ENCODE peak calls at places on chromosomes 11 and 22, in six cellular contexts. D is fibroblast of pulmonary artery, A is transverse colon, J is GM13976, U is lower lobe of right lung, H is mesothelial cell of epicardium. E is an unnamed sample.

GRCh38 chr11:76445122-76446084 is 585 bp downstream of the EMSY start:
- DNase-seq in D (peak), A (peak), J (peak), U (peak), H (peak), E (no peak)

GRCh38 chr22:36510966-36511881 is 4.4 kb upstream of the FOXRED2 start:
- DNase-seq in D (peak), A (peak), J (no peak), U (no peak), H (no peak), E (no peak)

GRCh38 chr22:32531955-32532818 is 57.6 kb downstream of the FBXO7 start:
- DNase-seq in D (peak), A (peak), J (no peak), U (peak), H (no peak), E (no peak)

GRCh38 chr11:57131080-57131790 is 50.5 kb upstream of the LRRC55 start:
- DNase-seq in D (peak), A (peak), J (no peak), U (no peak), H (no peak), E (no peak)

GRCh38 chr11:88188251-88189030 is 13.2 kb upstream of the RAB38 start:
- DNase-seq in D (peak), A (no peak), J (no peak), U (no peak), H (peak), E (no peak)

GRCh38 chr11:73565804-73566203 is 32.1 kb downstream of the FAM168A start:
- DNase-seq in D (no peak), A (no peak), J (no peak), U (no peak), H (no peak), E (no peak)

GRCh38 chr11:18692941-18693760 is 5.4 kb upstream of the TMEM86A start:
- DNase-seq in D (no peak), A (no peak), J (no peak), U (no peak), H (no peak), E (no peak)

GRCh38 chr11:20131744-20132666 is 28.3 kb downstream of the DBX1 start:
- DNase-seq in D (peak), A (peak), J (peak), U (peak), H (no peak), E (no peak)

GRCh38 chr11:129937592-129938238 is 42.3 kb upstream of the NFRKB start:
- DNase-seq in D (no peak), A (no peak), J (no peak), U (no peak), H (no peak), E (no peak)

GRCh38 chr22:33544707-33545106 is 375.6 kb downstream of the LARGE1 start:
- DNase-seq in D (peak), A (no peak), J (no peak), U (no peak), H (no peak), E (no peak)

GRCh38 chr11:32312206-32312817 is 123.0 kb downstream of the WT1 start:
- DNase-seq in D (peak), A (no peak), J (no peak), U (no peak), H (no peak), E (no peak)

GRCh38 chr22:39123811-39124668 is 27.0 kb downstream of the APOBEC3H start:
- DNase-seq in D (no peak), A (no peak), J (peak), U (no peak), H (no peak), E (no peak)

GRCh38 chr11:86672007-86672621 is at the start of gene ME3:
- DNase-seq in D (peak), A (peak), J (no peak), U (peak), H (peak), E (no peak)

GRCh38 chr11:64711138-64711943 is 11.7 kb downstream of the NRXN2 start:
- DNase-seq in D (no peak), A (no peak), J (no peak), U (no peak), H (no peak), E (no peak)

GRCh38 chr11:2713069-2713468 is 13.3 kb upstream of the KCNQ1OT1 start:
- DNase-seq in D (no peak), A (no peak), J (no peak), U (no peak), H (no peak), E (no peak)

GRCh38 chr22:49929553-49929979 is 11.1 kb downstream of the CRELD2 start:
- DNase-seq in D (peak), A (peak), J (peak), U (peak), H (peak), E (peak)

GRCh38 chr22:37661160-37661924 is 2.8 kb downstream of the PDXP start:
- DNase-seq in D (peak), A (no peak), J (no peak), U (no peak), H (no peak), E (no peak)
- TF ChIP-seq CTCF in D (peak), A (no peak), J (peak), U (peak), H (no peak), E (peak)

DNA sequence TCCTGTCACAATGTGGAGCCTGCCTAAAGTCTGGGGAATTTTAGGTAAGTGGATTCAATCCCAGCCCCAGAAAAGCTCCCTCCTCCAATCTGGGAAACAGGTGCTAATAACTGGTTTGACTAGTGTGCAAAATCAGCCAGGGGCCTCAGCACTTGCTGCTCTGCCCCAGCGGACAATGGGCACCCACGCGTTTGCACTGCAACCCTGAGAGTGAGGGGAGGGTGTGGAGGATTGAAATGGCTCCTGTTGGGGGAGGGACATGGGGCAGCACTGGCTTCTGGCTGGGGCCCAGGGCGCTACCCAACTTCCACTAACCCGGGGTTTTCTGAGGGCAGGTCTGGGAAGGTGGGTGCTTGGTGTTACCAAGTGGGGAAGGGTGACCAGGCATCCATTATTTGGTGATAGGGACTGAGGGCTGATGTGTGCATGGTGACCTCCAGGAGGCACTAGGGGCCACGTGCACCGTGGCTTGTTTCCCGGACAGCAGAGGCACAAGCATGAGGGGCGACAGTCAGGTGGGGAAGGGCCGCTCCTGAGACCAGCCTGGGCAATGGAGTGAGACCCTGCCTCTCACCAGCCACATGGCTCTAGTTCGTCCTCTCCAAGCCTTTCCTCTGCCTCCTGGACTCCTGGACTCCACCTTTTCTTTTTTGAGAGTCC is 4.3 kb upstream of the PNPLA5 start:
- DNase-seq in D (no peak), A (no peak), J (no peak), U (no peak), H (no peak), E (no peak)
- TF ChIP-seq CTCF in D (no peak), A (no peak), J (no peak), U (no peak), H (no peak), E (no peak)

DNA sequence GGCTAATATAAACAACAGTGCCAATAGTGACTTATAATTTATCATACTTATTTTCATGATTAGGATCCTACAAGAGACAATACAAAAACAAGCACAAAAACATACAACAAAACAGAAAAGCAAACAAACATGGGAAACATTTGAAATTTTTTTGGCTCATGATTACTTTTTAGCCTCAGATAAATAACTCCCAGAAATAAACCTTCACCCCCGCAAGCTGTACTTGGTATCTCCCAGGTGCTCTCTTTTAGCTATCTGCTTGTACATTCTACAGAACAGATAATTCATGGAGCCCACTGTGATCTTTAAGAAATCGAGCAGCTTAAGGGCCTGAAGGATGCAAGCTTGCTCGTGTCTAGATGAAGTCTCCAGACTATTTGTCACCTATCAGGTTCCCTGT is 883 bp downstream of the NXPE4 start:
- DNase-seq in D (no peak), A (no peak), J (no peak), U (no peak), H (no peak), E (no peak)
- TF ChIP-seq CTCF in D (no peak), A (no peak), J (no peak), U (no peak), H (no peak), E (no peak)

GRCh38 chr11:114026355-114026754 is 33.2 kb upstream of the ZBTB16 start:
- DNase-seq in D (peak), A (no peak), J (no peak), U (no peak), H (no peak), E (no peak)
- TF ChIP-seq CTCF in D (peak), A (no peak), J (no peak), U (peak), H (no peak), E (peak)

GRCh38 chr11:124421043-124421442 is 3.6 kb downstream of the OR8B4 start:
- DNase-seq in D (no peak), A (no peak), J (no peak), U (no peak), H (no peak), E (no peak)

GRCh38 chr11:124409906-124410305 is 11.1 kb upstream of the OR8B3 start:
- DNase-seq in D (no peak), A (no peak), J (no peak), U (no peak), H (no peak), E (no peak)

GRCh38 chr11:124415356-124415923 is 9.2 kb downstream of the OR8B4 start:
- DNase-seq in D (peak), A (no peak), J (peak), U (no peak), H (no peak), E (no peak)
- TF ChIP-seq CTCF in D (peak), A (peak), J (no peak), U (peak), H (peak), E (peak)

GRCh38 chr22:41537203-41537602 is 7.1 kb downstream of the POLR3H start:
- DNase-seq in D (no peak), A (no peak), J (no peak), U (no peak), H (no peak), E (no peak)

GRCh38 chr22:41534219-41534618 is 10.1 kb downstream of the POLR3H start:
- DNase-seq in D (no peak), A (no peak), J (no peak), U (no peak), H (no peak), E (no peak)

GRCh38 chr22:41532908-41533825 is 11.1 kb downstream of the POLR3H start:
- DNase-seq in D (peak), A (peak), J (peak), U (peak), H (peak), E (no peak)

GRCh38 chr22:41531736-41532477 is 12.4 kb downstream of the POLR3H start:
- DNase-seq in D (no peak), A (no peak), J (no peak), U (no peak), H (no peak), E (no peak)

DNA sequence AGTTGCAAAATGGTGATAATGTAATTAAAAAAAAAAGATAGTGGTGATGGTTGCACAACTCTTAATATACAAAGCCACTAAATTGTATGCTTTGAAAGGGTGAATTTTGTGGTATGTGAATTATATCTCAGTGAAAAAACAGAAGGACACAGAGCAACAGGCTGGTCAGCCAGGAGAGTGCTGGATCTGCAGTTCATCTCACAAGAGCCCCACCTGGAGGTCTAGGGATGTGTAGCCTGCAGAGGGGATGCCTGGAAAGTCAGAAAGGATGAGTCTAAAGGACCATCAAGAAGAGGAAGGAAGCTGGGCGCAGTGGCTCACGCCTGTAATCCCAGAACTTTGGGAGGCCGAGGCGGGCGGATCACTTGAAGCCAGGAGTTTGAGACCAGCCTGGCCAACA is 9.0 kb downstream of the POLR3H start:
- DNase-seq in D (no peak), A (no peak), J (no peak), U (no peak), H (no peak), E (no peak)
- TF ChIP-seq CTCF in D (peak), A (no peak), J (no peak), U (no peak), H (no peak), E (peak)

GRCh38 chr11:62241095-62241494 is 944 bp upstream of the SCGB1D2 start:
- DNase-seq in D (no peak), A (no peak), J (no peak), U (no peak), H (no peak), E (no peak)

GRCh38 chr11:62242021-62242420 is at the start of gene SCGB1D2:
- DNase-seq in D (no peak), A (no peak), J (no peak), U (no peak), H (no peak), E (no peak)

GRCh38 chr11:62245271-62245753 is 3.3 kb downstream of the SCGB1D2 start:
- DNase-seq in D (peak), A (no peak), J (peak), U (no peak), H (peak), E (no peak)
- TF ChIP-seq CTCF in D (peak), A (no peak), J (no peak), U (no peak), H (no peak), E (peak)

GRCh38 chr11:30333405-30333804 is 10.5 kb downstream of the ARL14EP start:
- DNase-seq in D (peak), A (no peak), J (no peak), U (no peak), H (no peak), E (no peak)
- TF ChIP-seq CTCF in D (peak), A (no peak), J (peak), U (peak), H (peak), E (peak)

DNA sequence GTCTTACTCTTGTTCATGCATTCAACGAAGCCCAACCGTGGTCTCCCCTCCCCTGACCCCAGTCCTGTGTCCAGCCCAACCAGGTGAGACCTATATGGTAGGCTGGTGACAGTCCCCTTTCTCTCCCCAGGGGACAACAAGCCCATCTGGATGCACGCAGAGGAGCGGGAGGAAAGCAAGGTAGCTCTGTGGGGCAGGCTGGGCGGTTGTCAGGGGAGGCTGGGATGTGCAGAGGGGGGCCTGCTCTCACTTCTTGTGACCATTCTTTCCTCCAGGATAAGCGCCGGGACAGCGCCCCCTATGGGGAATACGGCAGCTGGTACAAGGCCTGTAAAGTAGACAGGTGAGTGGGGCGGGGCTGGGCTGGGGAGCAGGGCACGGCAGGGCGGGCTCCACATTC is 3.5 kb upstream of the RAB1B start:
- DNase-seq in D (no peak), A (peak), J (no peak), U (no peak), H (no peak), E (no peak)
- TF ChIP-seq CTCF in D (peak), A (peak), J (peak), U (peak), H (peak), E (peak)

DNA sequence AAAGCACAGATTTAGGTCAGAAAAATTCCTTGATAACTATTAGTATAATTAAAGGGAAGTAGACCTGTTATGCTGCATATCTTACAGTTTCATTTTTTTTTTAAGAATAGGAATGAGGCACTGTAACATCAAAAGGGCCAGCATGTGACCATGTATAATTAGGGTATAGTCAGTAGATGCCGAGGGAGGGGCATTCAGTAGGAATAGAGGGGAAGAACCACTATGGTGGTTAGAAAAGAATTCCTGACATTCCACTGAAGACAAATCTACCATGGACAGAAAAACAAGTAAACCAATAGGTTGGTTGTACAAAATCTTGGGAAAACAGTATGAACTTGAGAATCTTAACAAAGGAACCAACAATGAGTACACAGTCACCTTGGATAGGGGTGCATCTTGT is 78.4 kb upstream of the CCDC179 start:
- DNase-seq in D (no peak), A (no peak), J (no peak), U (no peak), H (no peak), E (no peak)
- TF ChIP-seq CTCF in D (no peak), A (no peak), J (no peak), U (no peak), H (no peak), E (no peak)

E was measured in D721Med.